ENCODE peak calls at places on chromosomes 2 and 18, in nine cellular contexts. D, J, A, K, G, Q, E, B and C are unnamed samples.

GRCh38 chr2:104584393-104584792 is 269.5 kb upstream of the POU3F3 start:
- DNase-seq in D (no peak), J (no peak), A (no peak), K (no peak), G (no peak), Q (no peak), E (no peak), B (no peak), C (no peak)

GRCh38 chr18:24797987-24798386 is 337.6 kb downstream of the HRH4 start:
- DNase-seq in D (no peak), J (no peak), A (no peak), K (no peak), G (no peak), Q (no peak), E (no peak), B (no peak), C (no peak)

GRCh38 chr2:166675553-166675952 is 181.5 kb upstream of the SCN7A start:
- DNase-seq in D (no peak), J (no peak), A (no peak), K (no peak), G (no peak), Q (no peak), E (no peak), B (no peak), C (no peak)

GRCh38 chr2:217418090-217418489 is 558.2 kb upstream of the TNP1 start:
- DNase-seq in D (no peak), J (no peak), A (no peak), K (no peak), G (peak), Q (no peak), E (no peak), B (no peak), C (no peak)

GRCh38 chr2:41914936-41915335 is 132.9 kb upstream of the PKDCC start:
- DNase-seq in D (no peak), J (no peak), A (peak), K (no peak), G (no peak), Q (no peak), E (no peak), B (no peak), C (no peak)

GRCh38 chr18:58866261-58867232 is 1.9 kb downstream of the ZNF532 start:
- DNase-seq in D (no peak), J (no peak), A (peak), K (no peak), G (no peak), Q (no peak), E (no peak), B (no peak), C (no peak)

GRCh38 chr2:114812261-114812660 is 369.8 kb downstream of the DPP10 start:
- DNase-seq in D (no peak), J (no peak), A (no peak), K (no peak), G (no peak), Q (no peak), E (no peak), B (no peak), C (no peak)

GRCh38 chr2:75200140-75200985 is 1.0 kb upstream of the TACR1 start:
- DNase-seq in D (peak), J (no peak), A (peak), K (no peak), G (no peak), Q (no peak), E (peak), B (peak), C (peak)

GRCh38 chr18:67373636-67374035 is 142.9 kb downstream of the DSEL start:
- DNase-seq in D (no peak), J (no peak), A (no peak), K (no peak), G (no peak), Q (no peak), E (no peak), B (no peak), C (no peak)

GRCh38 chr2:134189009-134189717 is 64.7 kb upstream of the MGAT5 start:
- DNase-seq in D (no peak), J (no peak), A (peak), K (no peak), G (no peak), Q (no peak), E (no peak), B (no peak), C (no peak)

GRCh38 chr2:28736034-28736433 is 15.6 kb upstream of the PPP1CB start:
- DNase-seq in D (no peak), J (no peak), A (peak), K (no peak), G (no peak), Q (no peak), E (peak), B (peak), C (no peak)

GRCh38 chr2:163157411-163157810 is 318.8 kb upstream of the KCNH7 start:
- DNase-seq in D (no peak), J (no peak), A (peak), K (no peak), G (peak), Q (no peak), E (no peak), B (no peak), C (no peak)

GRCh38 chr2:112164876-112165275 is 26.7 kb downstream of the FBLN7 start:
- DNase-seq in D (no peak), J (no peak), A (no peak), K (no peak), G (no peak), Q (no peak), E (no peak), B (no peak), C (no peak)

GRCh38 chr18:27608742-27609141 is 423.6 kb upstream of the CHST9 start:
- DNase-seq in D (no peak), J (no peak), A (peak), K (peak), G (no peak), Q (no peak), E (no peak), B (no peak), C (no peak)

GRCh38 chr2:199404841-199405240 is 52.9 kb downstream of the SATB2 start:
- DNase-seq in D (no peak), J (no peak), A (peak), K (no peak), G (peak), Q (no peak), E (no peak), B (no peak), C (no peak)

GRCh38 chr2:234950435-234950729 is 1.4 kb upstream of the SH3BP4 start:
- DNase-seq in D (no peak), J (no peak), A (no peak), K (no peak), G (no peak), Q (no peak), E (no peak), B (no peak), C (no peak)

GRCh38 chr18:908631-909621 is 4.3 kb downstream of the ADCYAP1 start:
- DNase-seq in D (peak), J (no peak), A (no peak), K (no peak), G (no peak), Q (no peak), E (no peak), B (no peak), C (no peak)

GRCh38 chr2:187549951-187550555 is 4.2 kb downstream of the TFPI start:
- DNase-seq in D (no peak), J (no peak), A (no peak), K (no peak), G (no peak), Q (no peak), E (no peak), B (no peak), C (no peak)

GRCh38 chr2:230636684-230637271 is 75.9 kb upstream of the CAB39 start:
- DNase-seq in D (no peak), J (no peak), A (no peak), K (no peak), G (no peak), Q (no peak), E (no peak), B (no peak), C (no peak)

GRCh38 chr2:63861220-63861822 is 19.6 kb downstream of the UGP2 start:
- DNase-seq in D (peak), J (no peak), A (peak), K (peak), G (no peak), Q (peak), E (no peak), B (peak), C (no peak)

GRCh38 chr2:171939058-171939753 is 16.9 kb downstream of the HAT1 start:
- DNase-seq in D (no peak), J (no peak), A (no peak), K (no peak), G (no peak), Q (no peak), E (no peak), B (no peak), C (no peak)

GRCh38 chr2:118923371-118923770 is 18.6 kb upstream of the MARCO start:
- DNase-seq in D (no peak), J (no peak), A (no peak), K (no peak), G (no peak), Q (no peak), E (no peak), B (no peak), C (no peak)

DNA sequence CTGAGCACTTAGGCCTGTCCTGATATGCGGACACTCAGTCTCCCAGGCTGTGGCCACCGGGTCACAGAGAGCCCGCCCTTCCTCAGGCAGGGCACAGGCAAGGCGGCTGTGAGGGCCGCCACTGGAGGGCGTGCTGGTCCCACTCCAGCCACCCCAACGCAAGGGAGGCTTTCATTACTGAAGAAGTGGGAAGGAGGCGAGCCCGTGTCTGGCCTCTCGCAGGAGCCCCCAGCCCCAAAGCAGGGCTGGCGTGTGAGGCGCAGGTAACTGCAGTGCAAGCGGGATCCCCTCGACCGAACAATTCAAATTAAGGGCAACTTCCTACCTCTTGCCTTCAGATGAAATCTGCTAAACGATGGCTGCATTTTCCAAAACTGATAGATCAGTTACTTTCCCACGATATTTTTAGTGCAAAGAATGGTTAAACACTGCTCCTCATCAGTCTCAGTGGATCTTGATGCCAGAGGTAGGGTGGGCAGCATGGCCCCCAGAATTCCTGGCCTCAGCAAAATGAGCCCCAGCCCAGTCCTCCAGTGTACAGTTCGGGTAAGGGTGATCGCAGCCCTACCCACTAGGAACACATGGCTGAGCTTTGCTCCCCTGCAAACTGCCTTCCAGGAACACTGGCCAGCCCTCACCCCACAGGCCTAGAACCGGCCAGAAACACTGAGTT is 97.2 kb downstream of the SEPTIN10 start:
- DNase-seq in D (no peak), J (no peak), A (peak), K (no peak), G (no peak), Q (no peak), E (peak), B (no peak), C (no peak)
- TF ChIP-seq CTCF in D (no peak), J (peak), A (peak), K (peak), G (peak), Q (no peak), E (peak), B (peak), C (no peak)

GRCh38 chr2:200794143-200794542 is 17.6 kb upstream of the BZW1 start:
- DNase-seq in D (no peak), J (no peak), A (no peak), K (no peak), G (no peak), Q (no peak), E (no peak), B (no peak), C (no peak)

GRCh38 chr2:200791905-200792304 is 19.8 kb upstream of the BZW1 start:
- DNase-seq in D (no peak), J (no peak), A (peak), K (no peak), G (no peak), Q (no peak), E (no peak), B (no peak), C (no peak)

GRCh38 chr2:200796561-200796960 is 15.1 kb upstream of the BZW1 start:
- DNase-seq in D (no peak), J (no peak), A (no peak), K (no peak), G (no peak), Q (no peak), E (no peak), B (no peak), C (no peak)

GRCh38 chr2:200797242-200797770 is 14.4 kb upstream of the BZW1 start:
- DNase-seq in D (no peak), J (no peak), A (peak), K (no peak), G (no peak), Q (no peak), E (no peak), B (no peak), C (no peak)

DNA sequence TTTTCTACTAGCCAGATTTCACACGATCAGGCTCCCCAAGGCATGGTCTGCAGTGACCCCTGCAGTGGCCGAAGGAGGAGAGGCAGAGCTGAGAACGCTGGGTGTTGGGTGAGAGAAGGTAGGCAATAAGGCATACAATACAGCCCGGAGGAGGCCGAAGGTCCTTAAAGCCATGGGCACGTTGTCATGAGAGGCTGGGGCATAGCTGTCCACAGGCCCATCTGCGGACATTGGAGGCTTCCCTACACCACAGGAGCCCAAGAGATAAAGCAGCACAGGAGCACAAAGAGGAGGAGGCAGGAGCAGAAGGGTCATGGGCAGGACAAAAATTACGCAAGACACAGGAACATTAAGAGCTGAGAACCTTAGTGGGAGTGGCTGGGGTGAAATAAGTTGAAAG is 16.7 kb upstream of the BZW1 start:
- DNase-seq in D (no peak), J (no peak), A (peak), K (no peak), G (no peak), Q (no peak), E (no peak), B (no peak), C (no peak)
- TF ChIP-seq CTCF in D (no peak), J (no peak), A (no peak), K (no peak), G (no peak), Q (no peak), E (no peak), B (peak), C (no peak)

GRCh38 chr2:70008290-70008689 is 46.9 kb upstream of the ASPRV1 start:
- DNase-seq in D (no peak), J (no peak), A (no peak), K (no peak), G (no peak), Q (no peak), E (no peak), B (no peak), C (no peak)

GRCh38 chr2:70006447-70006784 is 45.0 kb upstream of the ASPRV1 start:
- DNase-seq in D (no peak), J (no peak), A (no peak), K (no peak), G (no peak), Q (no peak), E (no peak), B (no peak), C (no peak)

GRCh38 chr2:70003093-70003830 is 41.8 kb upstream of the ASPRV1 start:
- DNase-seq in D (no peak), J (no peak), A (no peak), K (no peak), G (no peak), Q (no peak), E (no peak), B (no peak), C (no peak)

GRCh38 chr2:70007151-70007550 is 45.7 kb upstream of the ASPRV1 start:
- DNase-seq in D (no peak), J (no peak), A (no peak), K (no peak), G (no peak), Q (no peak), E (no peak), B (no peak), C (no peak)

GRCh38 chr2:70005752-70006446 is 44.5 kb upstream of the ASPRV1 start:
- DNase-seq in D (no peak), J (no peak), A (no peak), K (no peak), G (no peak), Q (no peak), E (no peak), B (no peak), C (no peak)
- TF ChIP-seq CTCF in D (no peak), J (no peak), A (no peak), K (peak), G (no peak), Q (no peak), E (no peak), B (no peak), C (no peak)

DNA sequence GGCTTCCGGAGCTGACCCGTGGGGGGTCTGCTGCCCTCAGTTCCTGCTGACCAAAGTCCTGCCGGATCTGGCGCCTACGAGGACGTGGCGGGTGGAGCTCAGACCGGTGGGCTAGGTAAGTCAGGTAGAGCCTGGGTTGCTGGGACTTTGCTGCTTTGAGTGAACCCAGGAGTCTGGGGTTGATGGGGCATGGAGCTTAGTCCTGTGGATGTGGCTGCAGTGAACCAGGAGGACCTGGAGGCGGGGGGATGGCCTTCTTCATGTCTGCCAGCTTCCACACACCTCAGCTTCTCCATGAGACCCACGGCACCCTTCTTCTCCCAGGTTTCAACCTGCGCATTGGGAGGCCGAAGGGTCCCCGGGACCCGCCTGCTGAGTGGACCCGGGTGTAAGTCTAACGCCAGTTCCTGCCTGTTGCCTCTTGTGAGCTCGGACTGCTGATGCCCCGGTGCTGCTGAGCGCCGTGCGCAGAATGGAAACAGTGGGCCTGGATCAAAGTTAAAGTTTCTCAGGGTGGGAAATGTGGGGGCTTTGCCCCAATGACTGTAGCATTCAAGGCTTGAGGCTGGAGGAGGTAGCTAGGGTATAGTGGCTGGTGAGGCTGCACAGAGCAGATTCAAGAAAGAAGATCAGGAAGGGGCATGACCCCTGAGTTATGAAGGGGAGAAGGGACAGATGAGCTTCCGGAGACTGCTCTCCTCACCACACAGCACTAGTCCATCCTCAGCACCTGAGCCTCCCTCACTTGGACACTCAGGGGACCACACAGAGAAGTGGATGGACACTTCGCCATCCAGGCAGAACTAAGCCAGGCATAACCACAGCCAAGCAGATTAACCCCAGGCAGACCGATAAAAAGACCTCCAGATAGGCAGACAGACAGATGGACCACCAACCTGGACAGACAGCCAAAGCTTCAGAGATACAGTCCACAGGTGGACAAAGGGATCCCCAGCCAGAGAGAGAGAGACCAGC is 17.3 kb downstream of the PTPN18 start:
- DNase-seq in D (no peak), J (no peak), A (no peak), K (peak), G (no peak), Q (no peak), E (no peak), B (no peak), C (no peak)
- TF ChIP-seq CTCF in D (peak), J (peak), A (no peak), K (peak), G (no peak), Q (no peak), E (no peak), B (peak), C (no peak)

GRCh38 chr2:15158532-15158931 is 402.6 kb downstream of the NBAS start:
- DNase-seq in D (no peak), J (no peak), A (no peak), K (no peak), G (no peak), Q (no peak), E (no peak), B (no peak), C (no peak)

GRCh38 chr2:15160201-15160600 is 400.9 kb downstream of the NBAS start:
- DNase-seq in D (no peak), J (no peak), A (no peak), K (no peak), G (no peak), Q (no peak), E (no peak), B (no peak), C (no peak)

GRCh38 chr2:15159206-15159605 is 401.9 kb downstream of the NBAS start:
- DNase-seq in D (no peak), J (no peak), A (no peak), K (no peak), G (no peak), Q (no peak), E (no peak), B (no peak), C (no peak)

GRCh38 chr2:15160602-15161001 is 400.5 kb downstream of the NBAS start:
- DNase-seq in D (no peak), J (no peak), A (no peak), K (no peak), G (no peak), Q (no peak), E (no peak), B (no peak), C (no peak)

GRCh38 chr2:15159751-15160177 is 401.4 kb downstream of the NBAS start:
- DNase-seq in D (no peak), J (peak), A (peak), K (peak), G (no peak), Q (no peak), E (no peak), B (no peak), C (no peak)
- TF ChIP-seq CTCF in D (no peak), J (peak), A (peak), K (peak), G (peak), Q (peak), E (no peak), B (peak), C (no peak)

GRCh38 chr2:72815655-72816268 is 10.1 kb downstream of the EXOC6B start:
- DNase-seq in D (no peak), J (no peak), A (peak), K (no peak), G (no peak), Q (no peak), E (no peak), B (no peak), C (no peak)
- TF ChIP-seq CTCF in D (no peak), J (no peak), A (no peak), K (no peak), G (no peak), Q (no peak), E (no peak), B (no peak), C (no peak)

GRCh38 chr2:56191617-56192016 is 7.8 kb downstream of the CCDC85A start:
- DNase-seq in D (no peak), J (no peak), A (peak), K (peak), G (no peak), Q (no peak), E (no peak), B (peak), C (no peak)
- TF ChIP-seq CTCF in D (no peak), J (peak), A (peak), K (peak), G (peak), Q (no peak), E (no peak), B (peak), C (no peak)

GRCh38 chr2:3741867-3742602 is 38.7 kb downstream of the DCDC2C start:
- DNase-seq in D (no peak), J (no peak), A (no peak), K (no peak), G (no peak), Q (no peak), E (no peak), B (no peak), C (no peak)
- TF ChIP-seq CTCF in D (no peak), J (no peak), A (no peak), K (no peak), G (no peak), Q (no peak), E (no peak), B (no peak), C (no peak)